ENCODE peak calls at places on chromosomes 16 and 17, in six cellular contexts. X is RCC 7860; C is lower leg skin; Q is mesenchymal stem cell; B is natural killer cell treated with Interleukin-12 subunit alpha and Interleukin-12 subunit beta and Interleukin-15 and Interleukin-18, amount 100 ng/mL, for 72 hours; E is substantia nigra. U is an unnamed sample.

GRCh38 chr17:5699789-5700188 is 115.5 kb upstream of the NLRP1 start:
- DNase-seq in X (no peak), C (no peak), Q (no peak), B (no peak), E (no peak), U (peak; percentile 53)

GRCh38 chr17:39547713-39548478 is 59.8 kb downstream of the NEUROD2 start:
- DNase-seq in X (peak; percentile 22), C (peak; percentile 95), Q (peak; percentile 38), B (peak; percentile 76), E (no peak), U (peak; percentile 76)

GRCh38 chr17:34542700-34543336 is 36.6 kb upstream of the TMEM132E start:
- DNase-seq in X (peak; percentile 14), C (no peak), Q (peak; percentile 15), B (no peak), E (no peak), U (peak; percentile 31)

GRCh38 chr16:19741354-19741753 is 23.3 kb downstream of the IQCK start:
- DNase-seq in X (no peak), C (no peak), Q (no peak), B (no peak), E (no peak), U (no peak)

GRCh38 chr16:397135-397661 is at the start of gene NME4:
- DNase-seq in X (no peak), C (no peak), Q (peak; percentile 42), B (no peak), E (no peak), U (peak; percentile 80)

GRCh38 chr17:37067555-37068111 is 118.9 kb downstream of the AATF start:
- DNase-seq in X (peak; percentile 60), C (peak; percentile 87), Q (peak; percentile 82), B (no peak), E (no peak), U (peak; percentile 66)

GRCh38 chr17:57739402-57740224 is 5.5 kb downstream of the CCDC182 start:
- DNase-seq in X (no peak), C (no peak), Q (peak; percentile 24), B (no peak), E (no peak), U (peak; percentile 58)

GRCh38 chr17:27413295-27413694 is 43.0 kb upstream of the KSR1 start:
- DNase-seq in X (no peak), C (no peak), Q (no peak), B (no peak), E (no peak), U (no peak)

GRCh38 chr17:80109713-80110446 is 8.5 kb downstream of the GAA start:
- DNase-seq in X (no peak), C (peak; percentile 89), Q (no peak), B (no peak), E (no peak), U (no peak)

GRCh38 chr16:87874639-87875472 is 5.5 kb upstream of the SLC7A5 start:
- DNase-seq in X (no peak), C (no peak), Q (no peak), B (no peak), E (no peak), U (peak; percentile 76)

GRCh38 chr16:55672471-55672870 is 16.7 kb downstream of the SLC6A2 start:
- DNase-seq in X (no peak), C (no peak), Q (no peak), B (no peak), E (no peak), U (no peak)

GRCh38 chr17:32943647-32944191 is 15.8 kb downstream of the TMEM98 start:
- DNase-seq in X (no peak), C (no peak), Q (peak; percentile 77), B (no peak), E (no peak), U (peak; percentile 84)

GRCh38 chr17:45394913-45395568 is 37.6 kb downstream of the ARHGAP27 start:
- DNase-seq in X (peak; percentile 9), C (peak; percentile 91), Q (peak; percentile 81), B (no peak), E (no peak), U (peak; percentile 95)

GRCh38 chr16:50414152-50414551 is 45.4 kb upstream of the BRD7 start:
- DNase-seq in X (no peak), C (no peak), Q (no peak), B (no peak), E (no peak), U (no peak)

GRCh38 chr17:47203984-47204721 is 5.0 kb upstream of the MYL4 start:
- DNase-seq in X (peak; percentile 69), C (no peak), Q (peak; percentile 16), B (no peak), E (no peak), U (no peak)